ENCODE peak calls at places on chromosomes 6 and 20, in five cellular contexts. E is IMR-90, Y is pancreas, V is foreskin fibroblast, C is colonic mucosa. D is an unnamed sample.

GRCh38 chr20:62069741-62070216 is 4.1 kb upstream of the TAF4 start:
- DNase-seq in E (peak), C (peak), V (peak), Y (peak), D (no peak)

GRCh38 chr6:21754891-21755290 is 161.3 kb downstream of the SOX4 start:
- DNase-seq in C (no peak), V (no peak), Y (no peak), E (peak), D (no peak)

GRCh38 chr6:1481326-1481725 is 92.0 kb downstream of the FOXF2 start:
- DNase-seq in Y (no peak), C (no peak), V (peak), E (peak), D (no peak)

GRCh38 chr6:75094614-75095321 is 111.1 kb downstream of the COL12A1 start:
- DNase-seq in C (no peak), Y (no peak), V (peak), E (peak), D (peak)

GRCh38 chr6:151757506-151757955 is 50.0 kb upstream of the ESR1 start:
- DNase-seq in Y (no peak), C (no peak), V (no peak), E (no peak), D (no peak)

GRCh38 chr6:55557176-55557575 is 21.8 kb downstream of the HMGCLL1 start:
- DNase-seq in V (no peak), C (no peak), E (no peak), Y (no peak), D (no peak)

GRCh38 chr6:84172080-84172479 is 55.4 kb downstream of the CEP162 start:
- DNase-seq in Y (no peak), C (no peak), E (no peak), V (no peak), D (no peak)

GRCh38 chr20:43186312-43186711 is 3.4 kb downstream of the PTPRT start:
- DNase-seq in C (no peak), V (no peak), E (no peak), Y (no peak), D (no peak)

GRCh38 chr6:9543649-9544048 is 871.2 kb downstream of the TFAP2A start:
- DNase-seq in V (no peak), Y (no peak), E (no peak), C (no peak), D (no peak)

GRCh38 chr20:2763186-2763585 is 37.2 kb downstream of the CPXM1 start:
- DNase-seq in E (no peak), C (no peak), Y (no peak), V (no peak), D (no peak)

GRCh38 chr6:63643862-63644261 is 8.3 kb downstream of the PHF3 start:
- DNase-seq in E (peak), V (no peak), Y (no peak), C (no peak), D (no peak)

GRCh38 chr6:28982476-28983266 is 22.4 kb downstream of the ZNF311 start:
- DNase-seq in E (peak), V (peak), Y (no peak), C (no peak), D (no peak)

GRCh38 chr6:168735268-168735949 is 294.4 kb downstream of the SMOC2 start:
- DNase-seq in E (no peak), V (no peak), Y (no peak), C (no peak), D (no peak)

GRCh38 chr6:29516108-29516507 is 28.4 kb upstream of the MAS1L start:
- DNase-seq in V (peak), Y (no peak), E (peak), C (no peak), D (no peak)

GRCh38 chr6:36788768-36789167 is 50.5 kb downstream of the CPNE5 start:
- DNase-seq in C (no peak), E (peak), V (peak), Y (no peak), D (no peak)

GRCh38 chr6:143299253-143300166 is 151.0 kb downstream of the ADAT2 start:
- DNase-seq in V (no peak), C (no peak), Y (no peak), E (no peak), D (no peak)

GRCh38 chr20:10602141-10602660 is 71.6 kb downstream of the JAG1 start:
- DNase-seq in E (no peak), C (no peak), V (no peak), Y (no peak), D (no peak)

GRCh38 chr6:10248378-10248843 is 166.5 kb downstream of the TFAP2A start:
- DNase-seq in V (peak), C (no peak), E (peak), Y (no peak), D (no peak)

GRCh38 chr20:10463622-10464021 is 28.5 kb downstream of the SLX4IP start:
- DNase-seq in V (no peak), Y (no peak), E (no peak), C (no peak), D (no peak)

GRCh38 chr6:10309826-10310405 is 105.0 kb downstream of the TFAP2A start:
- DNase-seq in Y (no peak), C (no peak), V (no peak), E (no peak), D (no peak)

GRCh38 chr6:20437639-20438038 is 36.0 kb downstream of the E2F3 start:
- DNase-seq in E (no peak), Y (no peak), V (no peak), C (no peak), D (no peak)

GRCh38 chr20:58891076-58891685 is 38.7 kb downstream of the GNAS start:
- DNase-seq in E (peak), C (peak), Y (peak), V (peak), D (no peak)

GRCh38 chr20:36538026-36538764 is 3.1 kb upstream of the MYL9 start:
- DNase-seq in V (peak), Y (no peak), E (peak), C (no peak), D (peak)

GRCh38 chr6:29764422-29765196 is 41.4 kb downstream of the HLA-F start:
- DNase-seq in Y (no peak), V (no peak), E (no peak), C (peak), D (no peak)

GRCh38 chr6:137811121-137811911 is 55.7 kb upstream of the TNFAIP3 start:
- DNase-seq in E (peak), C (peak), V (peak), Y (peak), D (peak)

GRCh38 chr6:108561742-108562502 is 1.2 kb downstream of the FOXO3 start:
- DNase-seq in Y (peak), C (peak), E (peak), V (no peak), D (no peak)

GRCh38 chr20:49572857-49573256 is 4.9 kb upstream of the PTGIS start:
- DNase-seq in E (no peak), Y (no peak), V (no peak), C (no peak), D (no peak)

GRCh38 chr20:3483309-3483708 is 12.5 kb downstream of the ATRN start:
- DNase-seq in V (no peak), C (no peak), E (no peak), Y (no peak), D (no peak)

GRCh38 chr6:163661271-163661671 is 246.8 kb downstream of the QKI start:
- DNase-seq in Y (no peak), C (no peak), V (no peak), E (no peak), D (no peak)

GRCh38 chr6:46734867-46735719 is at the start of gene PLA2G7:
- DNase-seq in E (no peak), Y (no peak), V (no peak), C (no peak), D (no peak)

GRCh38 chr6:73733791-73734190 is 37.8 kb downstream of the CD109 start:
- DNase-seq in Y (no peak), E (peak), C (no peak), V (no peak), D (no peak)

GRCh38 chr6:169965239-169965638 is 213.8 kb downstream of the ERMARD start:
- DNase-seq in E (no peak), V (no peak), Y (peak), C (peak), D (no peak)

GRCh38 chr20:18057994-18058349 is 256 bp upstream of the OVOL2 start:
- DNase-seq in C (no peak), Y (no peak), E (no peak), V (no peak), D (no peak)

GRCh38 chr20:35121186-35121585 is 25.9 kb downstream of the EDEM2 start:
- DNase-seq in E (no peak), V (no peak), C (no peak), Y (no peak), D (no peak)

GRCh38 chr20:35120012-35120701 is 27.0 kb downstream of the EDEM2 start:
- DNase-seq in C (no peak), V (peak), E (peak), Y (no peak), D (no peak)

GRCh38 chr20:35129647-35130069 is 17.5 kb downstream of the EDEM2 start:
- DNase-seq in E (peak), V (peak), Y (no peak), C (no peak), D (no peak)

GRCh38 chr20:35122787-35123405 is 24.2 kb downstream of the EDEM2 start:
- DNase-seq in Y (no peak), C (no peak), E (no peak), V (no peak), D (no peak)

DNA sequence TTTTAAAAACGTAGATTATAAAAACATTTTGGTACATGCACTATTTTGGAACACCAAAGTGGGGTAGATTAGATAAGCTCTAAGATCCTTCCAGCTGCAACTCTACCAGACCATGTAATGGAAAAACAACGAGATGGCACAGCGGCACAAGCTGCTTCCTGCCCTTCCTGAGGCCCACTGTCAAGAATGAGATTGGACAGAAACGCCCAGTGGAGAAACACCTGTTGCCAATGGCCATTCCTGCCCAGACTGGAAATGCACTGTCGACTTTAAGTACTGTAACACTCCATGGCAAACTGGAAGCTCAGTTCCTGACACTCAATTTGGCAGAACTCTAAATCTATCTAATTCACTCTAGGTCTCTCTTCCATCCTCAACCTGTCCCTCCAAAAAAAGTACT is 21.4 kb downstream of the EDEM2 start:
- DNase-seq in C (no peak), E (no peak), V (no peak), Y (no peak), D (no peak)
- TF ChIP-seq CTCF in C (no peak), E (no peak), V (no peak), Y (no peak), D (no peak)

GRCh38 chr20:31674895-31675827 is 37.4 kb downstream of the COX4I2 start:
- DNase-seq in E (peak), C (peak), Y (no peak), V (peak), D (no peak)

GRCh38 chr20:31671324-31671723 is 33.6 kb downstream of the COX4I2 start:
- DNase-seq in Y (no peak), E (no peak), V (no peak), C (no peak), D (no peak)

GRCh38 chr20:31675828-31676533 is 38.3 kb downstream of the COX4I2 start:
- DNase-seq in E (peak), V (no peak), Y (no peak), C (peak), D (peak)

GRCh38 chr20:31673943-31674463 is 36.3 kb downstream of the COX4I2 start:
- DNase-seq in V (no peak), E (no peak), C (no peak), Y (no peak), D (no peak)

GRCh38 chr20:31673435-31673834 is 35.7 kb downstream of the COX4I2 start:
- DNase-seq in C (no peak), Y (no peak), V (no peak), E (no peak), D (no peak)
- H3K4me3 ChIP-seq in C (no peak), Y (no peak), V (no peak), E (no peak), D (no peak)

GRCh38 chr6:71486466-71486865 is 197.9 kb downstream of the OGFRL1 start:
- DNase-seq in E (peak), Y (no peak), C (no peak), V (no peak), D (no peak)
- TF ChIP-seq CTCF in E (no peak), Y (no peak), C (no peak), V (no peak), D (no peak)

GRCh38 chr6:7138111-7138510 is 30.4 kb downstream of the RREB1 start:
- DNase-seq in Y (no peak), C (no peak), E (no peak), V (no peak), D (no peak)

GRCh38 chr6:7138921-7139358 is 31.2 kb downstream of the RREB1 start:
- DNase-seq in C (peak), E (no peak), V (no peak), Y (peak), D (no peak)

GRCh38 chr6:7140631-7141366 is 33.0 kb downstream of the RREB1 start:
- DNase-seq in E (peak), Y (peak), V (peak), C (peak), D (no peak)

GRCh38 chr6:7142228-7142801 is 34.6 kb downstream of the RREB1 start:
- DNase-seq in C (no peak), E (no peak), V (no peak), Y (no peak), D (no peak)

DNA sequence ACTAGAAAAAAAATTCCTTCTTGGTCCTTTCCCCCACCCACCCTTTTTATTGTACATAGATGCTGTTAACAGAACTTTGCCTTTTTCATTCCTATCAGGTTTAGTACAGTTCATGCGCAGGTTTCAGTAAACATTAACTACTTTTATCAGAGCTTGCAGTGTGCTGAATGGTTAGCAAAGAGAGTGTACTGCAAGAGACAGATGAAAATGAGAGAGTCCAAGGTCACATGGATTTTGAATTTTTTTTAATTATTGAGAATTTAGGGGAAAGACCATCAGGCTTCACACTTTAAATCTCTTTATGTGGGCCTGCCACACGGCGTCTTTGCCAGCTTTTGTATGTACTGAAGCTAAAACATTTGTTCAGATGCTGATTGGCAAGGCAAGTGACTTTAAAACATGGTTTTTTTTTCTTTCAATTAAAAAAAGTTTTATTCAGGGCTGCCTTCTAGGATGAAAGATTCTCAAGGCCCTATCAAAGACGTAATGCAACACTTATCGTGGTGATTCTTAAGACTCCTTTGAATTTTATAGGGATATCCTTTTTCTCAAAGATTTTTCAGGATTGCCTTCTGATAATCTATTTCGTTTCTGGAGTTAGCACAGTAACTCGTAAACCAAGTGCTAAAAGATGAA is 32.2 kb downstream of the RREB1 start:
- DNase-seq in E (no peak), C (no peak), V (no peak), Y (no peak), D (no peak)
- H3K4me3 ChIP-seq in E (no peak), C (no peak), V (no peak), Y (no peak), D (no peak)

GRCh38 chr6:35081426-35081851 is 59.7 kb downstream of the TCP11 start:
- DNase-seq in C (no peak), Y (no peak), E (peak), V (no peak), D (no peak)

GRCh38 chr6:35082046-35082732 is 59.0 kb downstream of the TCP11 start:
- DNase-seq in V (no peak), E (no peak), Y (no peak), C (no peak), D (no peak)

GRCh38 chr6:35079311-35080000 is 61.7 kb downstream of the TCP11 start:
- DNase-seq in V (no peak), Y (no peak), E (no peak), C (no peak), D (no peak)

GRCh38 chr6:35080016-35080680 is 61.0 kb downstream of the TCP11 start:
- DNase-seq in C (no peak), Y (no peak), E (no peak), V (no peak), D (no peak)

DNA sequence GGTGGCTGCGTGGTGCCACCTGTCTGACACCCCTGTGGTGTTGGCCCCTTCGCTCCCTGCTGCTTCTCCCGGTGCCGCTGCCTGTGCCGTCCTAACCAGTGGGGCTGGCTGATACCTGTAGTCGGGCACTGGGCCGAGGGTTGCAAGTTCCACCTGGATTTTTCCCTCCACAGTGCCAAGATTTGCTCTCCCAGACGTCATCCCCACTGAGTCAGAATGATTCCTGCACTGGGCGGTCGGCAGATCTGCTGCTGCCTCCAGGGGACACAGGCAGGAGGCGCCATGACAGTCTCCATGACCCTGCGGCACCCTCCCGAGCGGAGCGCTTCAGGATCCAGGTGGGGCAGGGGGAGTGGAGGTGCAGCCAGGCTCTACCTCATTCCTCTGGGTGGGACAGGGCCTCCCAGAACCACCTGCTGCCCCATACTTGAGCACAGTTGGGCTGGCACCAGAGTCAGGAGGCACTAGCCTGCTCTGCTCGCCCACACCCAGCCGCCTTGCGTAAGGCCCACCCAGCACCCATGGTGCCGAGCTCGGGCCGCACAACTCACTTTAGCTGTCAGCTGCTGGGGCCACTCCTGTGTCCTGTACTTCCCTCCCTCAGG is 60.2 kb downstream of the TCP11 start:
- DNase-seq in E (no peak), V (no peak), Y (no peak), C (no peak), D (no peak)
- TF ChIP-seq CTCF in E (no peak), V (no peak), Y (no peak), C (no peak), D (no peak)

GRCh38 chr6:128516514-128516898 is 3.9 kb downstream of the PTPRK start:
- DNase-seq in V (no peak), C (no peak), Y (no peak), E (peak), D (no peak)

GRCh38 chr6:128513878-128514277 is 6.5 kb downstream of the PTPRK start:
- DNase-seq in E (no peak), Y (peak), C (no peak), V (no peak), D (no peak)

GRCh38 chr6:128518531-128519131 is 1.8 kb downstream of the PTPRK start:
- DNase-seq in V (no peak), E (no peak), C (no peak), Y (no peak), D (no peak)

GRCh38 chr6:128517124-128517523 is 3.3 kb downstream of the PTPRK start:
- DNase-seq in E (no peak), V (no peak), Y (no peak), C (no peak), D (no peak)

GRCh38 chr6:128515550-128516513 is 4.6 kb downstream of the PTPRK start:
- DNase-seq in C (no peak), Y (no peak), E (peak), V (no peak), D (no peak)
- H3K4me3 ChIP-seq in C (no peak), Y (no peak), E (no peak), V (no peak), D (peak)

GRCh38 chr20:40471261-40471629 is 217.8 kb downstream of the MAFB start:
- DNase-seq in C (peak), Y (no peak), V (no peak), E (no peak), D (no peak)
- TF ChIP-seq CTCF in C (no peak), Y (no peak), V (no peak), E (no peak), D (no peak)

GRCh38 chr20:63497946-63498935 is 642 bp downstream of the EEF1A2 start:
- DNase-seq in Y (peak), C (no peak), E (peak), V (peak), D (no peak)

GRCh38 chr20:63500151-63500901 is 1.4 kb upstream of the EEF1A2 start:
- DNase-seq in E (no peak), C (no peak), Y (no peak), V (no peak), D (no peak)

GRCh38 chr20:63498950-63499332 is at the start of gene EEF1A2:
- DNase-seq in C (no peak), Y (no peak), E (no peak), V (no peak), D (no peak)

GRCh38 chr20:63500902-63501817 is 2.3 kb upstream of the EEF1A2 start:
- DNase-seq in V (no peak), C (no peak), Y (no peak), E (no peak), D (no peak)

GRCh38 chr20:63499333-63499969 is 568 bp upstream of the EEF1A2 start:
- DNase-seq in Y (no peak), E (no peak), C (no peak), V (no peak), D (no peak)
- H3K4me3 ChIP-seq in Y (no peak), E (peak), C (no peak), V (peak), D (peak)

GRCh38 chr6:48671506-48671905 is 560.5 kb upstream of the PTCHD4 start:
- DNase-seq in V (no peak), E (peak), C (no peak), Y (no peak), D (peak)
- TF ChIP-seq CTCF in V (no peak), E (no peak), C (no peak), Y (no peak), D (no peak)